ENCODE peak calls at places on chromosomes 4 and X, in nine cellular contexts. One of them, this sample, is unnamed.

GRCh38 chr4:139892973-139893736 is 227.5 kb downstream of the MGST2 start:
- DNase-seq in heart left ventricle: no peak
- DNase-seq in bronchial epithelial cell: peak
- DNase-seq in H1: no peak
- DNase-seq in BE2C: no peak
- DNase-seq in AG09319: no peak
- DNase-seq in A549: no peak
- DNase-seq in fibroblast of lung: peak
- DNase-seq in Peyer's patch: no peak
- DNase-seq in this sample: no peak

GRCh38 chr4:109434007-109434792 is 585 bp downstream of the SEC24B start:
- DNase-seq in AG09319: no peak
- DNase-seq in Peyer's patch: peak
- DNase-seq in A549: peak
- DNase-seq in bronchial epithelial cell: no peak
- DNase-seq in fibroblast of lung: peak
- DNase-seq in H1: no peak
- DNase-seq in heart left ventricle: peak
- DNase-seq in BE2C: peak
- DNase-seq in this sample: no peak

GRCh38 chr4:89913623-89914022 is 19.0 kb downstream of the MMRN1 start:
- DNase-seq in fibroblast of lung: no peak
- DNase-seq in A549: no peak
- DNase-seq in BE2C: no peak
- DNase-seq in bronchial epithelial cell: no peak
- DNase-seq in heart left ventricle: no peak
- DNase-seq in Peyer's patch: no peak
- DNase-seq in AG09319: no peak
- DNase-seq in H1: no peak
- DNase-seq in this sample: no peak

GRCh38 chr4:7876096-7876993 is 63.3 kb downstream of the AFAP1 start:
- DNase-seq in A549: peak
- DNase-seq in bronchial epithelial cell: no peak
- DNase-seq in Peyer's patch: no peak
- DNase-seq in AG09319: no peak
- DNase-seq in BE2C: peak
- DNase-seq in fibroblast of lung: peak
- DNase-seq in H1: no peak
- DNase-seq in heart left ventricle: no peak
- DNase-seq in this sample: no peak

GRCh38 chr4:172061204-172061603 is 248.0 kb downstream of the GALNTL6 start:
- DNase-seq in BE2C: no peak
- DNase-seq in A549: no peak
- DNase-seq in bronchial epithelial cell: no peak
- DNase-seq in fibroblast of lung: no peak
- DNase-seq in H1: no peak
- DNase-seq in Peyer's patch: no peak
- DNase-seq in heart left ventricle: no peak
- DNase-seq in AG09319: no peak
- DNase-seq in this sample: no peak

GRCh38 chr4:118905546-118905945 is 16.9 kb downstream of the SYNPO2 start:
- DNase-seq in fibroblast of lung: peak
- DNase-seq in A549: no peak
- DNase-seq in H1: no peak
- DNase-seq in heart left ventricle: peak
- DNase-seq in bronchial epithelial cell: no peak
- DNase-seq in Peyer's patch: no peak
- DNase-seq in AG09319: no peak
- DNase-seq in BE2C: peak
- DNase-seq in this sample: no peak

GRCh38 chr4:144350706-144351105 is 210.2 kb upstream of the GYPA start:
- DNase-seq in Peyer's patch: no peak
- DNase-seq in fibroblast of lung: peak
- DNase-seq in A549: no peak
- DNase-seq in heart left ventricle: no peak
- DNase-seq in BE2C: no peak
- DNase-seq in AG09319: no peak
- DNase-seq in H1: no peak
- DNase-seq in bronchial epithelial cell: peak
- DNase-seq in this sample: no peak

GRCh38 chr4:23333946-23334878 is 555.6 kb downstream of the PPARGC1A start:
- DNase-seq in bronchial epithelial cell: peak
- DNase-seq in fibroblast of lung: peak
- DNase-seq in AG09319: no peak
- DNase-seq in A549: peak
- DNase-seq in BE2C: no peak
- DNase-seq in H1: no peak
- DNase-seq in heart left ventricle: no peak
- DNase-seq in Peyer's patch: no peak
- DNase-seq in this sample: no peak

GRCh38 chr4:125461676-125462363 is 147.1 kb downstream of the FAT4 start:
- DNase-seq in H1: no peak
- DNase-seq in AG09319: no peak
- DNase-seq in Peyer's patch: no peak
- DNase-seq in BE2C: no peak
- DNase-seq in A549: no peak
- DNase-seq in bronchial epithelial cell: no peak
- DNase-seq in fibroblast of lung: no peak
- DNase-seq in heart left ventricle: no peak
- DNase-seq in this sample: no peak

GRCh38 chr4:81565137-81565870 is 93.6 kb upstream of the RASGEF1B start:
- DNase-seq in H1: no peak
- DNase-seq in heart left ventricle: peak
- DNase-seq in A549: no peak
- DNase-seq in AG09319: no peak
- DNase-seq in BE2C: no peak
- DNase-seq in Peyer's patch: peak
- DNase-seq in bronchial epithelial cell: peak
- DNase-seq in fibroblast of lung: peak
- DNase-seq in this sample: no peak

GRCh38 chr4:80788798-80789197 is 241.7 kb upstream of the BMP3 start:
- DNase-seq in bronchial epithelial cell: no peak
- DNase-seq in H1: no peak
- DNase-seq in Peyer's patch: no peak
- DNase-seq in AG09319: no peak
- DNase-seq in A549: no peak
- DNase-seq in heart left ventricle: no peak
- DNase-seq in BE2C: no peak
- DNase-seq in fibroblast of lung: peak
- DNase-seq in this sample: no peak

GRCh38 chrX:73916931-73917657 is 354.1 kb downstream of the CHIC1 start:
- DNase-seq in H1: peak
- DNase-seq in Peyer's patch: no peak
- DNase-seq in AG09319: peak
- DNase-seq in A549: peak
- DNase-seq in BE2C: no peak
- DNase-seq in fibroblast of lung: peak
- DNase-seq in bronchial epithelial cell: peak
- DNase-seq in heart left ventricle: no peak
- DNase-seq in this sample: no peak

GRCh38 chrX:525134-525533 is 105.5 kb upstream of the SHOX start:
- DNase-seq in Peyer's patch: no peak
- DNase-seq in bronchial epithelial cell: no peak
- DNase-seq in H1: no peak
- DNase-seq in A549: no peak
- DNase-seq in heart left ventricle: no peak
- DNase-seq in AG09319: no peak
- DNase-seq in BE2C: no peak
- DNase-seq in fibroblast of lung: no peak
- DNase-seq in this sample: no peak

GRCh38 chrX:126339926-126340325 is 173.8 kb upstream of the DCAF12L2 start:
- DNase-seq in BE2C: no peak
- DNase-seq in Peyer's patch: no peak
- DNase-seq in heart left ventricle: no peak
- DNase-seq in fibroblast of lung: no peak
- DNase-seq in A549: no peak
- DNase-seq in bronchial epithelial cell: no peak
- DNase-seq in H1: no peak
- DNase-seq in AG09319: no peak
- DNase-seq in this sample: no peak

GRCh38 chr4:36568575-36568974 is 287.2 kb downstream of the DTHD1 start:
- DNase-seq in bronchial epithelial cell: no peak
- DNase-seq in heart left ventricle: no peak
- DNase-seq in Peyer's patch: no peak
- DNase-seq in fibroblast of lung: no peak
- DNase-seq in H1: no peak
- DNase-seq in AG09319: no peak
- DNase-seq in A549: no peak
- DNase-seq in BE2C: no peak
- DNase-seq in this sample: no peak

GRCh38 chr4:176236909-176237308 is 32.1 kb downstream of the ASB5 start:
- DNase-seq in heart left ventricle: no peak
- DNase-seq in AG09319: no peak
- DNase-seq in H1: no peak
- DNase-seq in A549: no peak
- DNase-seq in BE2C: no peak
- DNase-seq in Peyer's patch: no peak
- DNase-seq in fibroblast of lung: peak
- DNase-seq in bronchial epithelial cell: peak
- DNase-seq in this sample: no peak

GRCh38 chr4:41044165-41044564 is 170.2 kb downstream of the APBB2 start:
- DNase-seq in BE2C: no peak
- DNase-seq in AG09319: no peak
- DNase-seq in fibroblast of lung: no peak
- DNase-seq in bronchial epithelial cell: peak
- DNase-seq in H1: no peak
- DNase-seq in heart left ventricle: no peak
- DNase-seq in A549: peak
- DNase-seq in Peyer's patch: no peak
- DNase-seq in this sample: no peak
- TF ChIP-seq CTCF in BE2C: peak
- TF ChIP-seq CTCF in AG09319: no peak
- TF ChIP-seq CTCF in fibroblast of lung: no peak
- TF ChIP-seq CTCF in bronchial epithelial cell: no peak
- TF ChIP-seq CTCF in H1: no peak
- TF ChIP-seq CTCF in heart left ventricle: no peak
- TF ChIP-seq CTCF in A549: no peak
- TF ChIP-seq CTCF in Peyer's patch: no peak
- TF ChIP-seq CTCF in this sample: no peak

GRCh38 chr4:134645778-134646177 is 444.2 kb upstream of the PABPC4L start:
- DNase-seq in heart left ventricle: no peak
- DNase-seq in AG09319: no peak
- DNase-seq in fibroblast of lung: no peak
- DNase-seq in bronchial epithelial cell: no peak
- DNase-seq in Peyer's patch: no peak
- DNase-seq in H1: no peak
- DNase-seq in A549: no peak
- DNase-seq in BE2C: no peak
- DNase-seq in this sample: no peak

DNA sequence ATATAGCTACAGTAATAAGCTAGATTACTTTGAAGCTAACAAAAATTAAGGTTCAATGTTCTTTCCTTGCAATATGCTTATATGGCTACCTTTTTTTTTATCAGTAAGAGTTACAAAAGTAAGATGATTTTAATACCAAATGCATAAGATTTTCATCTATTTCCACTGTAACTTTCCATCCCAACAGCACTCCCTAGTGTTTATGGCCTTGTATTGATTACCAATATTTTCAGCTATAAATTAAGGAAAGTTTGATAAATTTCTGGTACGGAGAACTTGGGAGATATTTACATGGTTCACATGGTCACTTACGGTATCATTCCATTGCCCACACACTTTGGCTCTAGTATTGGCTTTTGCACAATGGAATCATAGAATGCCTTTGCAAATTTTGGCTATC is 448.9 kb upstream of the PABPC4L start:
- DNase-seq in heart left ventricle: no peak
- DNase-seq in AG09319: no peak
- DNase-seq in H1: no peak
- DNase-seq in BE2C: no peak
- DNase-seq in A549: no peak
- DNase-seq in bronchial epithelial cell: no peak
- DNase-seq in Peyer's patch: no peak
- DNase-seq in fibroblast of lung: no peak
- DNase-seq in this sample: no peak
- TF ChIP-seq CTCF in heart left ventricle: no peak
- TF ChIP-seq CTCF in AG09319: no peak
- TF ChIP-seq CTCF in H1: no peak
- TF ChIP-seq CTCF in BE2C: no peak
- TF ChIP-seq CTCF in A549: no peak
- TF ChIP-seq CTCF in bronchial epithelial cell: no peak
- TF ChIP-seq CTCF in Peyer's patch: no peak
- TF ChIP-seq CTCF in fibroblast of lung: no peak
- TF ChIP-seq CTCF in this sample: no peak

GRCh38 chr4:61762722-61763627 is 562.8 kb downstream of the ADGRL3 start:
- DNase-seq in heart left ventricle: no peak
- DNase-seq in A549: no peak
- DNase-seq in bronchial epithelial cell: no peak
- DNase-seq in Peyer's patch: no peak
- DNase-seq in fibroblast of lung: no peak
- DNase-seq in H1: no peak
- DNase-seq in AG09319: no peak
- DNase-seq in BE2C: no peak
- DNase-seq in this sample: no peak
- TF ChIP-seq CTCF in heart left ventricle: no peak
- TF ChIP-seq CTCF in A549: no peak
- TF ChIP-seq CTCF in bronchial epithelial cell: no peak
- TF ChIP-seq CTCF in Peyer's patch: no peak
- TF ChIP-seq CTCF in fibroblast of lung: no peak
- TF ChIP-seq CTCF in H1: no peak
- TF ChIP-seq CTCF in AG09319: no peak
- TF ChIP-seq CTCF in BE2C: no peak
- TF ChIP-seq CTCF in this sample: no peak

GRCh38 chrX:100798815-100799214 is 21.4 kb upstream of the CSTF2 start:
- DNase-seq in Peyer's patch: no peak
- DNase-seq in H1: no peak
- DNase-seq in bronchial epithelial cell: no peak
- DNase-seq in BE2C: no peak
- DNase-seq in A549: no peak
- DNase-seq in AG09319: no peak
- DNase-seq in heart left ventricle: no peak
- DNase-seq in fibroblast of lung: no peak
- DNase-seq in this sample: no peak

GRCh38 chrX:100802843-100803242 is 17.3 kb upstream of the CSTF2 start:
- DNase-seq in Peyer's patch: no peak
- DNase-seq in bronchial epithelial cell: no peak
- DNase-seq in BE2C: no peak
- DNase-seq in H1: no peak
- DNase-seq in heart left ventricle: no peak
- DNase-seq in fibroblast of lung: no peak
- DNase-seq in A549: no peak
- DNase-seq in AG09319: no peak
- DNase-seq in this sample: no peak

GRCh38 chrX:100797359-100797758 is 22.8 kb upstream of the CSTF2 start:
- DNase-seq in BE2C: no peak
- DNase-seq in fibroblast of lung: no peak
- DNase-seq in H1: no peak
- DNase-seq in heart left ventricle: no peak
- DNase-seq in AG09319: no peak
- DNase-seq in bronchial epithelial cell: no peak
- DNase-seq in Peyer's patch: no peak
- DNase-seq in A549: no peak
- DNase-seq in this sample: no peak
- TF ChIP-seq CTCF in BE2C: no peak
- TF ChIP-seq CTCF in fibroblast of lung: no peak
- TF ChIP-seq CTCF in H1: no peak
- TF ChIP-seq CTCF in heart left ventricle: no peak
- TF ChIP-seq CTCF in AG09319: no peak
- TF ChIP-seq CTCF in bronchial epithelial cell: no peak
- TF ChIP-seq CTCF in Peyer's patch: no peak
- TF ChIP-seq CTCF in A549: no peak
- TF ChIP-seq CTCF in this sample: no peak